ENCODE peak calls at places on chromosomes 3 and 15, in four cellular contexts. One of them, this sample, is unnamed.

GRCh38 chr3:89260721-89261120 is 153.3 kb downstream of the EPHA3 start:
- DNase-seq in K562: no peak
- DNase-seq in SK-N-SH: no peak
- DNase-seq in GM12878: no peak
- DNase-seq in this sample: no peak

GRCh38 chr3:182323898-182324297 is 469.4 kb upstream of the ATP11B start:
- DNase-seq in GM12878: no peak
- DNase-seq in K562: no peak
- DNase-seq in SK-N-SH: no peak
- DNase-seq in this sample: no peak

GRCh38 chr15:40295297-40295696 is 12.4 kb upstream of the ANKRD63 start:
- DNase-seq in GM12878: no peak
- DNase-seq in SK-N-SH: no peak
- DNase-seq in K562: no peak
- DNase-seq in this sample: no peak

GRCh38 chr15:35289029-35289617 is 204.0 kb upstream of the NANOGP8 start:
- DNase-seq in GM12878: no peak
- DNase-seq in SK-N-SH: peak; percentile 58
- DNase-seq in K562: peak; percentile 20
- DNase-seq in this sample: peak; percentile 44

GRCh38 chr3:191244242-191244867 is 45.3 kb downstream of the OSTN start:
- DNase-seq in K562: peak; percentile 13
- DNase-seq in SK-N-SH: peak; percentile 19
- DNase-seq in GM12878: no peak
- DNase-seq in this sample: peak; percentile 6

GRCh38 chr15:88664151-88664778 is 25.4 kb downstream of the ISG20 start:
- DNase-seq in K562: no peak
- DNase-seq in SK-N-SH: no peak
- DNase-seq in GM12878: no peak
- DNase-seq in this sample: no peak

GRCh38 chr15:34642252-34642651 is 58.8 kb upstream of the GOLGA8B start:
- DNase-seq in K562: peak; percentile 15
- DNase-seq in GM12878: no peak
- DNase-seq in SK-N-SH: peak; percentile 50
- DNase-seq in this sample: no peak

GRCh38 chr15:55917881-55918296 is 75.5 kb downstream of the NEDD4 start:
- DNase-seq in K562: peak; percentile 6
- DNase-seq in SK-N-SH: peak; percentile 23
- DNase-seq in GM12878: no peak
- DNase-seq in this sample: peak; percentile 58

GRCh38 chr15:61654004-61654740 is 406.1 kb downstream of the VPS13C start:
- DNase-seq in K562: no peak
- DNase-seq in GM12878: no peak
- DNase-seq in SK-N-SH: no peak
- DNase-seq in this sample: no peak

GRCh38 chr3:37639922-37640321 is 221.8 kb upstream of the CTDSPL start:
- DNase-seq in SK-N-SH: no peak
- DNase-seq in GM12878: no peak
- DNase-seq in K562: no peak
- DNase-seq in this sample: no peak

GRCh38 chr3:40616420-40616819 is 91.7 kb downstream of the ZNF621 start:
- DNase-seq in K562: no peak
- DNase-seq in SK-N-SH: peak; percentile 15
- DNase-seq in GM12878: no peak
- DNase-seq in this sample: no peak

GRCh38 chr15:95394186-95395067 is 936.1 kb upstream of the NR2F2 start:
- DNase-seq in GM12878: no peak
- DNase-seq in SK-N-SH: no peak
- DNase-seq in K562: no peak
- DNase-seq in this sample: no peak

GRCh38 chr15:98442379-98442833 is 205.9 kb upstream of the IGF1R start:
- DNase-seq in K562: peak; percentile 66
- DNase-seq in GM12878: no peak
- DNase-seq in SK-N-SH: peak; percentile 61
- DNase-seq in this sample: peak; percentile 51

GRCh38 chr3:169218314-169218983 is 445.1 kb downstream of the MECOM start:
- DNase-seq in SK-N-SH: peak; percentile 36
- DNase-seq in GM12878: no peak
- DNase-seq in K562: no peak
- DNase-seq in this sample: peak; percentile 28

GRCh38 chr3:124800511-124801374 is 70.5 kb downstream of the UMPS start:
- DNase-seq in K562: no peak
- DNase-seq in GM12878: no peak
- DNase-seq in SK-N-SH: peak; percentile 67
- DNase-seq in this sample: no peak

GRCh38 chr3:139630532-139630931 is 47.2 kb downstream of the NMNAT3 start:
- DNase-seq in GM12878: no peak
- DNase-seq in SK-N-SH: no peak
- DNase-seq in K562: no peak
- DNase-seq in this sample: no peak

GRCh38 chr3:117131259-117131658 is 421.7 kb downstream of the TUSC7 start:
- DNase-seq in GM12878: no peak
- DNase-seq in SK-N-SH: no peak
- DNase-seq in K562: no peak
- DNase-seq in this sample: no peak

GRCh38 chr3:88231632-88232031 is 81.9 kb downstream of the C3orf38 start:
- DNase-seq in K562: no peak
- DNase-seq in SK-N-SH: no peak
- DNase-seq in GM12878: no peak
- DNase-seq in this sample: peak; percentile 13

GRCh38 chr3:140097874-140098273 is 162.9 kb downstream of the CLSTN2 start:
- DNase-seq in K562: no peak
- DNase-seq in GM12878: no peak
- DNase-seq in SK-N-SH: no peak
- DNase-seq in this sample: no peak

GRCh38 chr15:51699373-51699772 is 18.1 kb downstream of the SCG3 start:
- DNase-seq in GM12878: no peak
- DNase-seq in K562: no peak
- DNase-seq in SK-N-SH: no peak
- DNase-seq in this sample: no peak

GRCh38 chr15:69490356-69491050 is 37.9 kb downstream of the RPLP1 start:
- DNase-seq in GM12878: no peak
- DNase-seq in K562: no peak
- DNase-seq in SK-N-SH: no peak
- DNase-seq in this sample: no peak
- TF ChIP-seq NFIC in GM12878: no peak
- TF ChIP-seq NFIC in K562: no peak
- TF ChIP-seq NFIC in SK-N-SH: no peak
- TF ChIP-seq NFIC in this sample: no peak

GRCh38 chr3:193347507-193348501 is 30.7 kb downstream of the ATP13A5 start:
- DNase-seq in SK-N-SH: no peak
- DNase-seq in GM12878: no peak
- DNase-seq in K562: no peak
- DNase-seq in this sample: no peak
- TF ChIP-seq USF2 in SK-N-SH: no peak
- TF ChIP-seq USF2 in GM12878: no peak
- TF ChIP-seq USF2 in K562: no peak
- TF ChIP-seq USF2 in this sample: no peak

GRCh38 chr3:133649486-133650068 is 12.2 kb downstream of the TOPBP1 start:
- DNase-seq in K562: no peak
- DNase-seq in GM12878: no peak
- DNase-seq in SK-N-SH: no peak
- DNase-seq in this sample: no peak

GRCh38 chr3:133641254-133641653 is 20.5 kb downstream of the TOPBP1 start:
- DNase-seq in GM12878: no peak
- DNase-seq in K562: no peak
- DNase-seq in SK-N-SH: no peak
- DNase-seq in this sample: no peak

GRCh38 chr3:133644768-133645167 is 17.0 kb downstream of the TOPBP1 start:
- DNase-seq in K562: no peak
- DNase-seq in GM12878: no peak
- DNase-seq in SK-N-SH: no peak
- DNase-seq in this sample: peak; percentile 48

GRCh38 chr3:133643611-133644010 is 18.1 kb downstream of the TOPBP1 start:
- DNase-seq in SK-N-SH: no peak
- DNase-seq in K562: no peak
- DNase-seq in GM12878: no peak
- DNase-seq in this sample: no peak
- TF ChIP-seq NFIC in SK-N-SH: no peak
- TF ChIP-seq NFIC in K562: no peak
- TF ChIP-seq NFIC in GM12878: no peak
- TF ChIP-seq NFIC in this sample: no peak

GRCh38 chr15:57223887-57224286 is 152.4 kb upstream of the CGNL1 start:
- DNase-seq in K562: no peak
- DNase-seq in SK-N-SH: no peak
- DNase-seq in GM12878: no peak
- DNase-seq in this sample: no peak

GRCh38 chr15:57217716-57218598 is 158.3 kb upstream of the CGNL1 start:
- DNase-seq in SK-N-SH: no peak
- DNase-seq in GM12878: no peak
- DNase-seq in K562: no peak
- DNase-seq in this sample: no peak

GRCh38 chr15:57218826-57219576 is 157.3 kb upstream of the CGNL1 start:
- DNase-seq in K562: no peak
- DNase-seq in GM12878: no peak
- DNase-seq in SK-N-SH: peak; percentile 27
- DNase-seq in this sample: no peak

GRCh38 chr15:57223345-57223744 is 153.0 kb upstream of the CGNL1 start:
- DNase-seq in GM12878: no peak
- DNase-seq in SK-N-SH: no peak
- DNase-seq in K562: no peak
- DNase-seq in this sample: no peak

DNA sequence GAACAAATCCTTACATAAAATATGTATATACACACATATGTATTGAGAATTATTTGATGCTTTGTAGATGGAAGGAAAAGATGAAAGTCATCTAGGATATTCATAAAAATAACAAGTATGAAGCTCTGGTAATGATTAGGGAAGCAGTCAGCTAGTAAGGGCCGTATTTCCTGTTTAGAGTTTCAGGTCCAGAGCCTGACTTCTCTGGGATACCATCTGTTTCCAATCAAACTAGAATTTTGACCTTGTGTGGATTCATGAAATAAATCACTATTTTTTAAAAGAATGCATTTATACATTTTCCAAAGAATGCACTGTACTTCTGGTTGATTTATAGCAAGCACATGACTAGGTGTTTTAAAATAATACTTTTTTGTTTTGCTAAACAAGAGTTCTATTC is 156.1 kb upstream of the CGNL1 start:
- DNase-seq in GM12878: no peak
- DNase-seq in SK-N-SH: peak; percentile 32
- DNase-seq in K562: no peak
- DNase-seq in this sample: no peak
- TF ChIP-seq USF2 in GM12878: no peak
- TF ChIP-seq USF2 in SK-N-SH: no peak
- TF ChIP-seq USF2 in K562: no peak
- TF ChIP-seq USF2 in this sample: no peak

GRCh38 chr15:29072444-29072843 is 186.7 kb downstream of the APBA2 start:
- DNase-seq in GM12878: no peak
- DNase-seq in K562: no peak
- DNase-seq in SK-N-SH: no peak
- DNase-seq in this sample: no peak
- TF ChIP-seq NFIC in GM12878: no peak
- TF ChIP-seq NFIC in K562: no peak
- TF ChIP-seq NFIC in SK-N-SH: no peak
- TF ChIP-seq NFIC in this sample: no peak

DNA sequence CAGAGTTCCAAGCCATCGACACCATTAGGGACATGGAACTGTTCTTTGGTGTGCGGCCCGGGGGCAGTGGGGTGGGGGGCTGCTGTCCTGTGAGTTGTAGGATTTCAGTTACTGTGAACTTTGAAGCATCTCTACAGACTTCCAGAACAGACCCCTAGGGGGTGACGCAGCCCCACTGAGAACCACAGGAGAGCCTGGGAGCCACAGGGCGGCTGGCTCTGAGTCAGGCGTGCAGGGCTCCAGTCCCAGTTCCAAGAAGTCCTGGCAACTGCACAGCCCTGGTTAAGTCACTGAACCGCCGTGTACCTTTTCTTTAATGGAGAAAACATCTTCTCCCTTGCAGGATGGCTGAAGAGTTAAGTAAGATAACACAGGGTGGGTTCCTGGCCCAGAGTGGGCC is 23.5 kb upstream of the LRTM1 start:
- DNase-seq in GM12878: no peak
- DNase-seq in SK-N-SH: peak; percentile 63
- DNase-seq in K562: peak; percentile 7
- DNase-seq in this sample: peak; percentile 3
- TF ChIP-seq USF2 in GM12878: no peak
- TF ChIP-seq USF2 in SK-N-SH: no peak
- TF ChIP-seq USF2 in K562: no peak
- TF ChIP-seq USF2 in this sample: no peak

GRCh38 chr3:189563841-189564563 is 67.2 kb upstream of the TP63 start:
- DNase-seq in GM12878: peak; percentile 82
- DNase-seq in SK-N-SH: no peak
- DNase-seq in K562: no peak
- DNase-seq in this sample: no peak
- TF ChIP-seq NFIC in GM12878: peak; percentile 92
- TF ChIP-seq NFIC in SK-N-SH: no peak
- TF ChIP-seq NFIC in K562: no peak
- TF ChIP-seq NFIC in this sample: no peak

DNA sequence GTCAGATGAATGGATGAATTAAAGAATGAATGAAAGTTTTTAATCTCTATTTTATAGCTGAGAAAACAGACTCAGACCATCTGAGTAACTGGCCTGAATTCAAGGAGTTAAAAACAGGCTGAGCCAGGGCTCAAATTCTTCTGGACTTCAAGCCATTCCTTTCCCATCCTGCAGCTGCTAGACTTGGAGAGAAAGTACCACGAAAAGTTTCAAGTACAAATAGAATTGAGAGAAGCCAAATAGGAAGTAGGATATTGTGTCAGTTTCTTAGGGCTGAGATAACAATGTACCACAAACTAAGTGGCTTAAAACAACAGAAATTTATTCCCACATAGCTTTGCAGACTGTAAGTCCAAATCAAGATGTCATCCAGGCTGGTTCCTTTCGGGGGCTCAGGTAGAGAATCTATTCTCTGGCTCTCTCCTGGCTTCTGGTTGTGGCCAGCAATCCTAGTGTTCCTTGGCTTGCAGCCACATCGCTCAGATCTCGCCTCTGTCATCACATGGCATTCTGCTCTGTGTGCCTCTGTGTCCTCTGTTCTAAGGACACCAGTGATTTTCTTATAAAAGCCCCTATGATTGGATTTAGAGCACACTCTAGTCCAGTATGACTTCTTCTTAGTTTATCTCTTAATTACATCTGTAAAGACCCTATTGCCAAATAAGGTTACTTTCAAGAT is 25.6 kb upstream of the GOLIM4 start:
- DNase-seq in GM12878: no peak
- DNase-seq in SK-N-SH: peak; percentile 17
- DNase-seq in K562: no peak
- DNase-seq in this sample: no peak
- TF ChIP-seq USF2 in GM12878: no peak
- TF ChIP-seq USF2 in SK-N-SH: no peak
- TF ChIP-seq USF2 in K562: no peak
- TF ChIP-seq USF2 in this sample: no peak

DNA sequence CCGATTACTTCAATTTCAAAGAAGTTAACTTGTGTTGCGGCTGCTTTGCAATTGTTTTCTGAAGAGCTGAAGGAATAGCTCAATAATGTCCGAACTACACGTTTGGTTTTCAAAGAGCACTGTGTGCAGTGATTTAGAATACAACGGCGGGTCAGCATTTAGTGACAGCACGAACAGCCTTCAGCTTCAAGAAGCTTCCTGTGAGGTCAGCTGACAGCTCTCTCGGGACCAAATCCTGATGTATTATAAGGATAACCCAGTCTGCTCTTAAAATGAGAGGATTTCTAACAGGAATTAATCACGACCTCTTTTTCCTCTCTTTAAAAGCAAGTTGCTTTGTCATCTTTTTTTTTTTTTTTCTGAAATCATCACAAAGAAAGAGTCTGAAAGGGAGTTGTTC is 97.9 kb upstream of the UNC13C start:
- DNase-seq in SK-N-SH: no peak
- DNase-seq in GM12878: no peak
- DNase-seq in K562: no peak
- DNase-seq in this sample: no peak
- TF ChIP-seq NFIC in SK-N-SH: no peak
- TF ChIP-seq NFIC in GM12878: no peak
- TF ChIP-seq NFIC in K562: no peak
- TF ChIP-seq NFIC in this sample: no peak

This sample was measured in HepG2.